ENCODE peak calls at places on chromosome 20, in ten cellular contexts. X is right lobe of liver, V is colonic mucosa, Z is GM23248, H is NB4, G is psoas muscle, C is skeletal muscle cell, P is tibial artery, L is K562, D is pancreas. E is an unnamed sample.

GRCh38 chr20:18496042-18496441 is 983 bp downstream of the RBBP9 start:
- DNase-seq in X (no peak), V (no peak), Z (peak), H (no peak), G (no peak), C (no peak), P (no peak), L (no peak), D (no peak), E (no peak)

GRCh38 chr20:61804896-61805295 is 260.8 kb downstream of the TAF4 start:
- DNase-seq in X (no peak), V (no peak), Z (peak), H (no peak), G (no peak), C (no peak), P (no peak), L (no peak), D (no peak), E (no peak)

GRCh38 chr20:23492292-23492691 is 1.4 kb downstream of the CST8 start:
- DNase-seq in X (no peak), V (no peak), Z (no peak), H (no peak), G (no peak), C (no peak), P (no peak), L (no peak), D (no peak), E (no peak)

GRCh38 chr20:36092424-36093024 is 62.0 kb upstream of the EPB41L1 start:
- DNase-seq in X (no peak), V (no peak), Z (peak), H (peak), G (peak), C (no peak), P (no peak), L (peak), D (peak), E (peak)

GRCh38 chr20:48824830-48825550 is 2.8 kb downstream of the PREX1 start:
- DNase-seq in X (no peak), V (no peak), Z (no peak), H (peak), G (no peak), C (no peak), P (no peak), L (no peak), D (no peak), E (no peak)

GRCh38 chr20:35328095-35328685 is 36.0 kb upstream of the FAM83C start:
- DNase-seq in X (no peak), V (no peak), Z (no peak), H (no peak), G (no peak), C (no peak), P (no peak), L (no peak), D (no peak), E (no peak)

GRCh38 chr20:12049125-12049524 is 131.4 kb downstream of the BTBD3 start:
- DNase-seq in X (no peak), V (no peak), Z (peak), H (no peak), G (no peak), C (peak), P (no peak), L (no peak), D (no peak), E (no peak)

GRCh38 chr20:7790189-7790588 is 150.1 kb downstream of the HAO1 start:
- DNase-seq in X (no peak), V (no peak), Z (peak), H (no peak), G (no peak), C (peak), P (no peak), L (no peak), D (no peak), E (no peak)

GRCh38 chr20:51447097-51447764 is 95.3 kb downstream of the NFATC2 start:
- DNase-seq in X (peak), V (peak), Z (peak), H (no peak), G (peak), C (peak), P (peak), L (no peak), D (no peak), E (peak)

GRCh38 chr20:63696628-63697356 is at the start of gene TNFRSF6B:
- DNase-seq in X (peak), V (no peak), Z (peak), H (no peak), G (no peak), C (no peak), P (peak), L (no peak), D (peak), E (peak)

GRCh38 chr20:1309439-1309847 is 19.5 kb downstream of the SDCBP2 start:
- DNase-seq in X (no peak), V (no peak), Z (no peak), H (no peak), G (no peak), C (no peak), P (no peak), L (no peak), D (no peak), E (no peak)

GRCh38 chr20:36074983-36075382 is 79.6 kb upstream of the EPB41L1 start:
- DNase-seq in X (no peak), V (no peak), Z (no peak), H (no peak), G (no peak), C (no peak), P (no peak), L (no peak), D (no peak), E (no peak)

DNA sequence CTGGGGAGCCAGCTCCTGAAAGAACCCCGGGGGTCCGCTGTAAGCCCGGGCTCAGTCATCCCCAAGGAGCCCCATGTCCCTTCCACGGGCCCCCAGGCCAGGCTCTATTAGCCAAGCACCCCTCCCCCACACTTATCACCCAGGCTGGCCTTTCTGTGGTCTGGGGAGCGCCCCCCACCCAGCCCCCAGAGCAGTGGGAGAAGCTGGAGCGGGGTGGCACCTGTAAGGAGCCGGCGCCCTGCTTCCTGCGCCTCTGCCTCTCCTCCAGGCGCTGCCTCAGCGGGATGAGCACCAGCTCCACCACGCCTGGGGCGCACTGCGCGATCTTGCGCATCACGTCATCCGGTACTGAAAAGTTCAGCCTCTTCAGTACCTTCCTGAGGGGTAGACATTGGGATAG is 2.3 kb downstream of the SPEF1 start:
- DNase-seq in X (no peak), V (no peak), Z (peak), H (no peak), G (no peak), C (no peak), P (peak), L (no peak), D (peak), E (no peak)
- H3K4me3 ChIP-seq in X (no peak), V (no peak), Z (no peak), H (no peak), G (no peak), C (no peak), P (no peak), L (no peak), D (no peak), E (no peak)

GRCh38 chr20:294602-295001 is 2.8 kb upstream of the ZCCHC3 start:
- DNase-seq in X (no peak), V (no peak), Z (no peak), H (no peak), G (no peak), C (no peak), P (no peak), L (no peak), D (no peak), E (no peak)

GRCh38 chr20:289693-290080 is 863 bp downstream of the C20orf96 start:
- DNase-seq in X (no peak), V (no peak), Z (peak), H (no peak), G (no peak), C (no peak), P (no peak), L (no peak), D (no peak), E (no peak)

GRCh38 chr20:290081-290831 is at the start of gene C20orf96:
- DNase-seq in X (peak), V (peak), Z (peak), H (peak), G (peak), C (peak), P (peak), L (peak), D (peak), E (peak)

GRCh38 chr20:286508-286907 is 4.0 kb downstream of the C20orf96 start:
- DNase-seq in X (no peak), V (no peak), Z (no peak), H (no peak), G (no peak), C (no peak), P (peak), L (no peak), D (no peak), E (no peak)

DNA sequence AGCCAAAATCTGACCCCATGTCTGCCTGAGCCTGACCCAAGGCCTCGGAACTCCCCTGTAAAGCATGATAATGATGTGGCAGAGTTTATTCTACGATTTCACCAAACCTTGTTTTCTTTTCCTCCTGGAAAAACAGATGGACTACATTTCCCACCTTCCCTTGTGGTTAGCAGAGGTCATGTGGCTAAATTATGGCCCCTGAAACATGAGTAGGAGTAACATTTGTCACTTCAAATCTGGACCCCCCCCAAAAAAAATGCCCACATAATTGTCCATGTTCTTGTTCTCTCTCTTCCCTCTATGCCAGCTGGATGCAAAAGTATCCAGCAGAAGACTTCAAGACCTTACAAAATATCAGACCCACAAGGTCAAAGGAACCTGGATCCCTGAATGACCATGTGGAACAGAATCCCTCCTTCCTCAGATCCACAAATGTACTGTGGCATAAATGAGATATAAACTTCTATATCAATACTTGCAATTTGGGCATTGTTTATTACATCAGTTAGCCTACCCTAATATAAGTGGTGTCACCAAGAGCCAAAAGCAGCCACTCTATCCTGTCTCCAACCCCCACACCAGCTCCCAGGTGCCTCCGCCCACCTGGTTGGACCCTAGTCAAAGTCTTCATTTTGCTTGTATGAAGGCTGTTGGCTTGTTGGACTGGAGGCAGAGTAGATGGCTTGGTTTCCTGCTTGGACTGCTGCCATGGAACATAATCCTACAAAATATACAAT is 1.4 kb downstream of the C20orf96 start:
- DNase-seq in X (no peak), V (peak), Z (no peak), H (no peak), G (no peak), C (no peak), P (no peak), L (no peak), D (no peak), E (no peak)
- H3K4me3 ChIP-seq in X (peak), V (no peak), Z (peak), H (peak), G (peak), C (peak), P (peak), L (peak), D (no peak), E (no peak)

GRCh38 chr20:46552460-46553420 is 2.3 kb upstream of the OCSTAMP start:
- DNase-seq in X (no peak), V (no peak), Z (no peak), H (peak), G (no peak), C (no peak), P (no peak), L (no peak), D (no peak), E (no peak)
- H3K4me3 ChIP-seq in X (no peak), V (no peak), Z (no peak), H (peak), G (no peak), C (no peak), P (no peak), L (no peak), D (no peak), E (no peak)

DNA sequence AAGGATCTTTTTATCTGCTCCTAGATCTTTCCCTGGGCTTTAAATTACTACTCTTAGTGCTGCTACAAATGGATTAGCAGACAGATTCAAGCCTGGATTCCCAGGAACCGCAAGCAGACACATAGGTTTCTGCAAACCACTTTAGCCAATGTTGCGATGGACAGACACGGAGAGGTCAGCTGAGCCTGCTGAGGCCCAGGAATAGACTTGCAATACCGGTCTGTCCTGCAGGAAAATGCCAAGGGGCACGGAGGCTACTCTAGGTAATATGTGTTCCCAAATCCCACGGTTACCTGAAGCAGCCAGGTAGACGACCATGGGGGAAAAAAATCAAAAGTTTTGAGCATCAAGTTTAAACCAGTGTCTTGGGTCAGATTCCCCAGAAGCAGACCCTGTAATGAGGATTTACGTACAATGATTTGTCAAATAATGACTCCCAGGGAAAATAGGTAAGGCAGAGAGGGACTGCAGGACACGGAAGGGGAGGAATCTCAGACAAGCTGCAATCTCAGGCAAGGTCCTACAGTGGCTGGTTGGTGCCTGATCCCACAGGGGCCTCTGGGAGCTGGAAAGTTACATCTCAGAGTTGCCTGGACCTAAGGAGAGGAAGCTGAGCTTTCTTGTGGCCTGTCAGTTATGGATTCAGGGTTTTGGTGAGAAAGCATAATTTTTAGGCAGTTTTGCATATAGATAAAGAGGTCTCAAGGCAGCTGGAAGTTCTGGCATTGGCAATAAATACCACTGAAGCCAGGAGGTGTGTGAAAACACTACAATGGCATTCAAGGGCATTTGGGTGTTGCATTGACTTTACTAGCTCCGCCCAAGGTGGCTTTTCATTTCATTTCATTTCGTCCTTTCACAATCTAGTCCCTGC is 12.5 kb downstream of the OTOR start:
- DNase-seq in X (no peak), V (no peak), Z (no peak), H (no peak), G (no peak), C (no peak), P (no peak), L (no peak), D (no peak), E (no peak)
- H3K4me3 ChIP-seq in X (no peak), V (no peak), Z (no peak), H (no peak), G (no peak), C (no peak), P (no peak), L (no peak), D (no peak), E (no peak)

GRCh38 chr20:21019831-21020655 is 86.1 kb downstream of the LINC00237 start:
- DNase-seq in X (no peak), V (no peak), Z (peak), H (no peak), G (no peak), C (no peak), P (no peak), L (no peak), D (peak), E (no peak)
- H3K4me3 ChIP-seq in X (no peak), V (no peak), Z (no peak), H (no peak), G (no peak), C (no peak), P (no peak), L (no peak), D (no peak), E (no peak)

GRCh38 chr20:50195524-50196120 is 5.0 kb downstream of the CEBPB start:
- DNase-seq in X (no peak), V (no peak), Z (no peak), H (no peak), G (no peak), C (no peak), P (no peak), L (no peak), D (no peak), E (no peak)

GRCh38 chr20:50196896-50197295 is 6.3 kb downstream of the CEBPB start:
- DNase-seq in X (no peak), V (no peak), Z (no peak), H (no peak), G (no peak), C (no peak), P (no peak), L (no peak), D (no peak), E (no peak)

GRCh38 chr20:50197463-50197862 is 6.8 kb downstream of the CEBPB start:
- DNase-seq in X (no peak), V (no peak), Z (no peak), H (no peak), G (no peak), C (no peak), P (no peak), L (peak), D (no peak), E (no peak)

GRCh38 chr20:50194831-50195523 is 4.3 kb downstream of the CEBPB start:
- DNase-seq in X (no peak), V (no peak), Z (no peak), H (no peak), G (peak), C (no peak), P (no peak), L (no peak), D (no peak), E (no peak)

DNA sequence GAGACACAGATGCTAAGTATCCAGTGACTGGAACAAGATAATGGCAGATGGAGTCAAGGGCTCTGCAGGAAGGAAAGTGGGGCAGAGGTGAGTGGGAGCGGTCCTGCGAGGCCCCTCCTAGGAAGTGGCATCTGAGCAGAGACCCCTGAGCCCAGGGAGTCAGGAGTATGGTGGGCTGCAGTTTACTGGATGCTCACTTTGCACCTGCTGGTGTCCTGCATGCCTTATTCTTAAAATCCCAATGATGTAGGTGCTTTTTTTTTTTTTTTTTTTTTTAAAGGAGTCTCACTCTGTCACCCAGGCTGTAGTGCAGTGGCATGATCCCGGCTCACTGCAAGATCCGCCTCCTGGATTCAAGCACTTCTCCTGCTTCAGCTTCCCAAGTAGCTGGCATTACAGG is 5.6 kb downstream of the CEBPB start:
- DNase-seq in X (no peak), V (no peak), Z (no peak), H (no peak), G (no peak), C (no peak), P (no peak), L (no peak), D (no peak), E (no peak)
- H3K4me3 ChIP-seq in X (no peak), V (no peak), Z (no peak), H (no peak), G (no peak), C (no peak), P (no peak), L (no peak), D (no peak), E (no peak)

E was measured in mucosa of descending colon.